ENCODE peak calls at places on chromosomes 1 and 21, in four cellular contexts. Z is stomach, B is endothelial cell of umbilical vein, E is HCT116. A is an unnamed sample. For H3K4me1, the result is how much of the 10 kb centered on the place peaks cover.

GRCh38 chr1:161044535-161044907 is 1.3 kb downstream of the USF1 start:
- DNase-seq in E (no peak), Z (no peak), B (no peak), A (no peak)

GRCh38 chr1:85361106-85361505 is 84.7 kb upstream of the BCL10 start:
- DNase-seq in B (peak), E (no peak), Z (no peak), A (no peak)

GRCh38 chr1:194833111-194833510 is 1646.7 kb upstream of the B3GALT2 start:
- DNase-seq in E (no peak), B (no peak), Z (no peak), A (no peak)

GRCh38 chr1:30572192-30572591 is 151.2 kb downstream of the MATN1 start:
- DNase-seq in B (no peak), E (no peak), Z (no peak), A (no peak)

GRCh38 chr1:1630191-1630964 is 1.6 kb upstream of the MMP23B start:
- DNase-seq in Z (peak), E (no peak), B (peak), A (peak)

GRCh38 chr1:18009061-18009728 is 98.4 kb upstream of the IGSF21 start:
- DNase-seq in B (no peak), Z (no peak), E (no peak), A (no peak)

GRCh38 chr1:8116892-8117262 is 90.8 kb upstream of the ERRFI1 start:
- DNase-seq in Z (peak), E (no peak), B (peak), A (no peak)

GRCh38 chr21:42079008-42079938 is 8.2 kb downstream of the UMODL1 start:
- DNase-seq in B (no peak), Z (no peak), E (no peak), A (no peak)

GRCh38 chr21:34180826-34181359 is 107.5 kb downstream of the MRPS6 start:
- DNase-seq in B (no peak), E (no peak), Z (no peak), A (no peak)

GRCh38 chr21:46215436-46216131 is 13.0 kb downstream of the LSS start:
- DNase-seq in E (no peak), B (no peak), Z (no peak), A (peak)

GRCh38 chr1:37239225-37239740 is 205.0 kb upstream of the GRIK3 start:
- DNase-seq in B (no peak), Z (no peak), E (no peak), A (no peak)

GRCh38 chr1:201191723-201192477 is 1.3 kb downstream of the IGFN1 start:
- DNase-seq in E (peak), B (peak), Z (no peak), A (no peak)

GRCh38 chr21:31801551-31802234 is 69.8 kb upstream of the SCAF4 start:
- DNase-seq in Z (no peak), B (no peak), E (no peak), A (no peak)

GRCh38 chr21:45281411-45282282 is 6.0 kb downstream of the POFUT2 start:
- DNase-seq in B (no peak), E (no peak), Z (peak), A (no peak)

GRCh38 chr1:229993060-229993459 is 74.0 kb upstream of the GALNT2 start:
- DNase-seq in E (no peak), B (no peak), Z (no peak), A (no peak)

GRCh38 chr1:46675549-46676314 is 4.1 kb downstream of the TEX38 start:
- DNase-seq in E (no peak), Z (no peak), B (no peak), A (no peak)

GRCh38 chr1:216502528-216503162 is 79.4 kb upstream of the USH2A start:
- DNase-seq in E (no peak), Z (no peak), B (no peak), A (no peak)

GRCh38 chr1:160108888-160109662 is 6.5 kb upstream of the ATP1A2 start:
- DNase-seq in E (peak), B (peak), Z (no peak), A (no peak)

GRCh38 chr1:160907976-160908375 is 23.0 kb upstream of the ITLN1 start:
- DNase-seq in B (peak), Z (peak), E (no peak), A (no peak)

GRCh38 chr1:196380311-196380710 is 227.9 kb downstream of the KCNT2 start:
- DNase-seq in Z (no peak), B (no peak), E (no peak), A (no peak)

GRCh38 chr1:3657578-3658230 is 5.4 kb downstream of the TP73 start:
- DNase-seq in B (no peak), E (no peak), Z (no peak), A (peak)

GRCh38 chr1:186974774-186975181 is 146.0 kb downstream of the PLA2G4A start:
- DNase-seq in Z (no peak), E (no peak), B (peak), A (no peak)

GRCh38 chr1:222127526-222128152 is 385.8 kb upstream of the DUSP10 start:
- DNase-seq in Z (no peak), B (no peak), E (no peak), A (no peak)

GRCh38 chr1:156931553-156931952 is 11.1 kb downstream of the LRRC71 start:
- DNase-seq in Z (no peak), B (peak), E (no peak), A (no peak)

GRCh38 chr1:226135709-226136108 is 50.8 kb downstream of the ACBD3 start:
- DNase-seq in B (no peak), E (no peak), Z (no peak), A (no peak)

GRCh38 chr21:22806278-22806677 is 1808.1 kb downstream of the NCAM2 start:
- DNase-seq in B (no peak), Z (no peak), E (no peak), A (no peak)

GRCh38 chr1:75719810-75720209 is 4.7 kb upstream of the ACADM start:
- DNase-seq in E (no peak), B (no peak), Z (no peak), A (no peak)

GRCh38 chr1:30704271-30704670 is 19.1 kb downstream of the MATN1 start:
- DNase-seq in B (no peak), Z (no peak), E (no peak), A (no peak)

GRCh38 chr1:247077768-247078314 is 770 bp downstream of the ZNF670 start:
- DNase-seq in B (peak), Z (no peak), E (no peak), A (no peak)

GRCh38 chr1:185284106-185284505 is 32.9 kb downstream of the IVNS1ABP start:
- DNase-seq in Z (no peak), E (no peak), B (no peak), A (no peak)
- H3K4me3 ChIP-seq in Z (no peak), E (no peak), B (no peak), A (no peak)

GRCh38 chr1:24206516-24207394 is 19.7 kb upstream of the IFNLR1 start:
- DNase-seq in Z (peak), E (no peak), B (no peak), A (no peak)
- TF ChIP-seq POLR2AphosphoS5 in Z (no peak), E (no peak), B (no peak), A (no peak)

GRCh38 chr1:68107771-68108170 is 57.3 kb upstream of the DIRAS3 start:
- DNase-seq in Z (no peak), B (no peak), E (no peak), A (no peak)
- H3K4me1 ChIP-seq in Z (under half), B (under half), E (under half), A (under half)

GRCh38 chr1:27365372-27366112 is 1.2 kb downstream of the MAP3K6 start:
- DNase-seq in B (peak), E (peak), Z (peak), A (peak)

GRCh38 chr1:27368872-27369703 is 2.3 kb upstream of the MAP3K6 start:
- DNase-seq in E (no peak), Z (no peak), B (no peak), A (no peak)

GRCh38 chr1:27366113-27366410 is 699 bp downstream of the MAP3K6 start:
- DNase-seq in E (peak), B (peak), Z (peak), A (peak)

GRCh38 chr1:27366411-27367159 is at the start of gene MAP3K6:
- DNase-seq in Z (peak), E (peak), B (peak), A (peak)

DNA sequence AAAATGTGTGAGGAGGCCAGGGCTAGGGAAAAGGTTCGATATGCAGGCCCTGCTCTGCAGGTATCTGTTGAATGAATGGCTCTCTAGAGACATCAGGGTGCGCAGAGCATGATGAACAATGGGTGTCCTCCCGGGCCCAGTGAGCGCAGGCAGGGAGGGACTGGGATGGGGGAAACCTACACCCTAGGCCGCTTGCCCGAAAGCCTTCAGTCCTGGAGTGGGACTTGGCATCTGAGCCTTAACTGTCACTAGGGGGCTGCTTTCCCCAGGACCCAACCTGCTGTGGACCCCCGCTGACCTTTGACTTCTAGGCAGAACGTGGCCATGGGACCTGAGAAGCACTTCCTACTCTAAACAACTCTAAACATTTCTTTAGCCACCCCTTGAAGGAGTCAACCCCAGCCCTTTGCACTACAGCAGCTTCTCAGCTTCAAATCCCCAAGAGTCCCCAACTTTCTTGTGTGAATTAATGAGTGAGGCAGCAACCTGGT is 444 bp upstream of the MAP3K6 start:
- DNase-seq in Z (no peak), E (no peak), B (no peak), A (no peak)
- H3K4me3 ChIP-seq in Z (peak), E (peak), B (no peak), A (peak)

A was measured in breast epithelium.